ENCODE peak calls at places on chromosomes 4 and X, in nine cellular contexts. R, Z, C, W, O, S, H, Y and B are unnamed samples.

GRCh38 chr4:54550415-54551171 is 107.2 kb upstream of the KIT start:
- DNase-seq in Y (peak), O (no peak), R (no peak), Z (no peak), C (no peak), W (no peak), S (peak), H (no peak), B (no peak)

GRCh38 chr4:170940043-170940724 is 850.4 kb upstream of the AADAT start:
- DNase-seq in W (no peak), C (no peak), O (no peak), S (no peak), Y (no peak), H (no peak), R (no peak), Z (no peak), B (no peak)

GRCh38 chr4:98996056-98996941 is 778 bp downstream of the METAP1 start:
- DNase-seq in H (peak), S (no peak), W (no peak), Y (peak), R (no peak), O (no peak), Z (peak), C (peak), B (no peak)

GRCh38 chrX:148813422-148813821 is 313.0 kb downstream of the AFF2 start:
- DNase-seq in S (no peak), Z (no peak), C (no peak), W (no peak), R (no peak), H (no peak), Y (no peak), O (no peak), B (no peak)

GRCh38 chrX:97547873-97548578 is 664.3 kb downstream of the RPA4 start:
- DNase-seq in Z (no peak), R (no peak), O (no peak), W (no peak), H (no peak), S (no peak), C (no peak), Y (peak), B (no peak)

GRCh38 chr4:113641025-113641431 is 120.5 kb downstream of the CAMK2D start:
- DNase-seq in C (no peak), H (no peak), O (no peak), R (no peak), Y (no peak), W (no peak), S (no peak), Z (peak), B (no peak)

GRCh38 chr4:23991444-23991843 is 101.6 kb upstream of the PPARGC1A start:
- DNase-seq in R (no peak), W (no peak), S (no peak), Y (no peak), O (no peak), C (no peak), Z (peak), H (no peak), B (no peak)

GRCh38 chrX:40164751-40165150 is 67.0 kb upstream of the BCOR start:
- DNase-seq in Y (no peak), H (no peak), C (no peak), R (no peak), S (no peak), O (no peak), W (no peak), Z (no peak), B (no peak)

GRCh38 chr4:153622093-153622492 is 62.0 kb upstream of the TLR2 start:
- DNase-seq in R (no peak), O (no peak), W (no peak), Z (no peak), Y (no peak), H (no peak), S (no peak), C (no peak), B (no peak)

GRCh38 chr4:94446386-94446785 is 5.4 kb upstream of the PDLIM5 start:
- DNase-seq in S (peak), Z (no peak), O (no peak), H (no peak), R (no peak), Y (peak), C (no peak), W (no peak), B (no peak)

GRCh38 chr4:53378171-53378482 is 686 bp downstream of the FIP1L1 start:
- DNase-seq in C (no peak), Y (no peak), R (no peak), S (no peak), W (no peak), Z (no peak), H (no peak), O (no peak), B (no peak)

GRCh38 chrX:23790147-23790497 is 7.1 kb downstream of the SAT1 start:
- DNase-seq in S (no peak), H (no peak), C (no peak), W (no peak), O (no peak), R (no peak), Y (no peak), Z (no peak), B (no peak)

GRCh38 chrX:23902419-23902818 is 5.3 kb downstream of the APOO start:
- DNase-seq in C (no peak), O (no peak), Z (peak), S (peak), Y (peak), H (no peak), R (no peak), W (no peak), B (no peak)

GRCh38 chr4:168717852-168718251 is 221.0 kb downstream of the PALLD start:
- DNase-seq in C (no peak), R (no peak), Z (no peak), H (no peak), O (no peak), S (no peak), W (no peak), Y (peak), B (no peak)

GRCh38 chr4:113979157-113979972 is at the start of gene ARSJ:
- DNase-seq in H (peak), C (peak), Z (no peak), W (no peak), S (peak), R (peak), O (peak), Y (peak), B (no peak)

GRCh38 chr4:168587326-168588125 is 90.7 kb downstream of the PALLD start:
- DNase-seq in H (no peak), R (no peak), S (peak), Z (no peak), C (no peak), Y (peak), O (no peak), W (no peak), B (no peak)

GRCh38 chrX:40943093-40943641 is 142.1 kb upstream of the USP9X start:
- DNase-seq in Y (no peak), S (no peak), C (no peak), W (no peak), O (no peak), Z (no peak), R (no peak), H (no peak), B (no peak)

GRCh38 chr4:26815199-26815598 is 45.4 kb upstream of the STIM2 start:
- DNase-seq in Z (no peak), R (no peak), W (no peak), O (no peak), Y (no peak), C (no peak), S (no peak), H (no peak), B (no peak)

GRCh38 chr4:54498661-54499111 is 159.1 kb upstream of the KIT start:
- DNase-seq in R (no peak), H (no peak), C (no peak), W (no peak), Z (no peak), Y (peak), O (no peak), S (no peak), B (no peak)

GRCh38 chrX:24098932-24099331 is 44.2 kb downstream of the EIF2S3 start:
- DNase-seq in S (no peak), Z (no peak), O (no peak), R (no peak), W (no peak), C (no peak), Y (no peak), H (no peak), B (no peak)

GRCh38 chr4:97104006-97104405 is 1039.3 kb downstream of the STPG2 start:
- DNase-seq in R (no peak), Y (no peak), S (no peak), O (no peak), C (no peak), W (no peak), Z (no peak), H (no peak), B (no peak)

GRCh38 chrX:69503228-69503834 is 795 bp upstream of the NALF2 start:
- DNase-seq in R (peak), Z (peak), S (no peak), Y (peak), H (peak), O (no peak), C (peak), W (no peak), B (peak)

GRCh38 chr4:182504440-182504839 is 261.2 kb downstream of the TENM3 start:
- DNase-seq in C (no peak), R (no peak), W (no peak), S (no peak), Z (no peak), Y (no peak), H (no peak), O (no peak), B (no peak)

GRCh38 chrX:24259544-24260240 is 54.2 kb downstream of the SUPT20HL2 start:
- DNase-seq in O (peak), R (no peak), C (peak), H (no peak), W (peak), S (peak), Y (peak), Z (peak), B (no peak)

GRCh38 chrX:70452143-70452733 is 7.6 kb downstream of the DLG3 start:
- DNase-seq in W (no peak), R (peak), Y (peak), H (no peak), Z (peak), S (peak), C (peak), O (peak), B (no peak)

GRCh38 chr4:138252551-138252950 is 10.4 kb upstream of the SLC7A11 start:
- DNase-seq in S (no peak), Y (no peak), H (no peak), Z (no peak), O (no peak), R (no peak), C (no peak), W (no peak), B (no peak)

GRCh38 chr4:182978152-182978827 is 61.1 kb upstream of the DCTD start:
- DNase-seq in H (no peak), C (no peak), Y (no peak), Z (peak), S (no peak), O (peak), R (no peak), W (no peak), B (no peak)

GRCh38 chr4:108473163-108473720 is 147.1 kb upstream of the RPL34 start:
- DNase-seq in S (no peak), C (no peak), H (no peak), W (no peak), Y (peak), Z (no peak), R (no peak), O (no peak), B (no peak)

GRCh38 chr4:2942532-2943363 is 20.5 kb downstream of the NOP14 start:
- DNase-seq in H (no peak), C (no peak), O (no peak), Y (no peak), W (no peak), S (no peak), R (no peak), Z (no peak), B (no peak)